ENCODE peak calls at places on chromosomes 13 and 19, in six cellular contexts. One of them, this sample, is unnamed.

GRCh38 chr13:92591117-92591516 is 635.5 kb upstream of the GPC6 start:
- DNase-seq in germinal center: no peak
- DNase-seq in HuH-7.5: no peak
- DNase-seq in epithelial cell of proximal tubule: no peak
- DNase-seq in activated T-cell treated with anti-CD3 and anti-CD28 coated beads for 1 hour: no peak
- DNase-seq in NAMALWA: no peak
- DNase-seq in this sample: no peak

GRCh38 chr19:4911786-4912672 is 2.7 kb downstream of the UHRF1 start:
- DNase-seq in activated T-cell treated with anti-CD3 and anti-CD28 coated beads for 1 hour: peak
- DNase-seq in NAMALWA: peak
- DNase-seq in epithelial cell of proximal tubule: peak
- DNase-seq in germinal center: peak
- DNase-seq in HuH-7.5: peak
- DNase-seq in this sample: peak

GRCh38 chr13:100173203-100173602 is 84.3 kb downstream of the PCCA start:
- DNase-seq in germinal center: no peak
- DNase-seq in HuH-7.5: no peak
- DNase-seq in NAMALWA: no peak
- DNase-seq in activated T-cell treated with anti-CD3 and anti-CD28 coated beads for 1 hour: no peak
- DNase-seq in epithelial cell of proximal tubule: no peak
- DNase-seq in this sample: no peak

GRCh38 chr13:33446821-33447481 is 161.4 kb upstream of the STARD13 start:
- DNase-seq in activated T-cell treated with anti-CD3 and anti-CD28 coated beads for 1 hour: no peak
- DNase-seq in epithelial cell of proximal tubule: no peak
- DNase-seq in germinal center: no peak
- DNase-seq in HuH-7.5: no peak
- DNase-seq in NAMALWA: no peak
- DNase-seq in this sample: no peak

GRCh38 chr13:98761126-98761978 is 8.9 kb upstream of the SLC15A1 start:
- DNase-seq in germinal center: no peak
- DNase-seq in NAMALWA: no peak
- DNase-seq in epithelial cell of proximal tubule: peak
- DNase-seq in activated T-cell treated with anti-CD3 and anti-CD28 coated beads for 1 hour: no peak
- DNase-seq in HuH-7.5: no peak
- DNase-seq in this sample: no peak

GRCh38 chr13:42498521-42498920 is 75.4 kb upstream of the TNFSF11 start:
- DNase-seq in activated T-cell treated with anti-CD3 and anti-CD28 coated beads for 1 hour: no peak
- DNase-seq in germinal center: no peak
- DNase-seq in epithelial cell of proximal tubule: no peak
- DNase-seq in HuH-7.5: no peak
- DNase-seq in NAMALWA: no peak
- DNase-seq in this sample: no peak

GRCh38 chr19:34664870-34665269 is 12.1 kb downstream of the SCGB2B2 start:
- DNase-seq in germinal center: no peak
- DNase-seq in HuH-7.5: no peak
- DNase-seq in activated T-cell treated with anti-CD3 and anti-CD28 coated beads for 1 hour: no peak
- DNase-seq in epithelial cell of proximal tubule: no peak
- DNase-seq in NAMALWA: no peak
- DNase-seq in this sample: no peak

GRCh38 chr19:57903298-57904174 is 12.9 kb downstream of the ZNF417 start:
- DNase-seq in germinal center: peak
- DNase-seq in activated T-cell treated with anti-CD3 and anti-CD28 coated beads for 1 hour: no peak
- DNase-seq in epithelial cell of proximal tubule: no peak
- DNase-seq in NAMALWA: peak
- DNase-seq in HuH-7.5: no peak
- DNase-seq in this sample: peak

GRCh38 chr19:53927745-53928144 is 18.7 kb downstream of the CACNG7 start:
- DNase-seq in epithelial cell of proximal tubule: no peak
- DNase-seq in germinal center: no peak
- DNase-seq in HuH-7.5: peak
- DNase-seq in activated T-cell treated with anti-CD3 and anti-CD28 coated beads for 1 hour: peak
- DNase-seq in NAMALWA: peak
- DNase-seq in this sample: no peak

GRCh38 chr19:1307320-1307719 is 21.6 kb downstream of the EFNA2 start:
- DNase-seq in HuH-7.5: no peak
- DNase-seq in NAMALWA: no peak
- DNase-seq in epithelial cell of proximal tubule: no peak
- DNase-seq in germinal center: no peak
- DNase-seq in activated T-cell treated with anti-CD3 and anti-CD28 coated beads for 1 hour: no peak
- DNase-seq in this sample: no peak

GRCh38 chr13:97275265-97275664 is 53.1 kb downstream of the MBNL2 start:
- DNase-seq in activated T-cell treated with anti-CD3 and anti-CD28 coated beads for 1 hour: no peak
- DNase-seq in germinal center: no peak
- DNase-seq in epithelial cell of proximal tubule: no peak
- DNase-seq in NAMALWA: no peak
- DNase-seq in HuH-7.5: no peak
- DNase-seq in this sample: no peak

GRCh38 chr13:50353651-50354415 is 338.6 kb downstream of the KCNRG start:
- DNase-seq in epithelial cell of proximal tubule: no peak
- DNase-seq in germinal center: no peak
- DNase-seq in NAMALWA: no peak
- DNase-seq in activated T-cell treated with anti-CD3 and anti-CD28 coated beads for 1 hour: no peak
- DNase-seq in HuH-7.5: no peak
- DNase-seq in this sample: no peak

GRCh38 chr19:35848486-35848885 is 3.8 kb downstream of the NPHS1 start:
- DNase-seq in activated T-cell treated with anti-CD3 and anti-CD28 coated beads for 1 hour: no peak
- DNase-seq in epithelial cell of proximal tubule: no peak
- DNase-seq in HuH-7.5: no peak
- DNase-seq in NAMALWA: no peak
- DNase-seq in germinal center: no peak
- DNase-seq in this sample: no peak

GRCh38 chr19:46482645-46483044 is 11.3 kb upstream of the PNMA8A start:
- DNase-seq in activated T-cell treated with anti-CD3 and anti-CD28 coated beads for 1 hour: no peak
- DNase-seq in NAMALWA: no peak
- DNase-seq in HuH-7.5: no peak
- DNase-seq in germinal center: no peak
- DNase-seq in epithelial cell of proximal tubule: no peak
- DNase-seq in this sample: no peak

GRCh38 chr19:51440846-51441409 is 17.3 kb downstream of the SIGLEC8 start:
- DNase-seq in NAMALWA: no peak
- DNase-seq in epithelial cell of proximal tubule: no peak
- DNase-seq in germinal center: no peak
- DNase-seq in HuH-7.5: no peak
- DNase-seq in activated T-cell treated with anti-CD3 and anti-CD28 coated beads for 1 hour: peak
- DNase-seq in this sample: no peak

GRCh38 chr13:38223093-38223492 is 126.6 kb upstream of the UFM1 start:
- DNase-seq in activated T-cell treated with anti-CD3 and anti-CD28 coated beads for 1 hour: no peak
- DNase-seq in epithelial cell of proximal tubule: no peak
- DNase-seq in HuH-7.5: no peak
- DNase-seq in NAMALWA: peak
- DNase-seq in germinal center: no peak
- DNase-seq in this sample: peak

GRCh38 chr19:29565171-29565570 is 39.4 kb downstream of the VSTM2B start:
- DNase-seq in NAMALWA: no peak
- DNase-seq in HuH-7.5: no peak
- DNase-seq in epithelial cell of proximal tubule: no peak
- DNase-seq in germinal center: no peak
- DNase-seq in activated T-cell treated with anti-CD3 and anti-CD28 coated beads for 1 hour: no peak
- DNase-seq in this sample: no peak

GRCh38 chr13:21757721-21758120 is 86.8 kb downstream of the FGF9 start:
- DNase-seq in NAMALWA: no peak
- DNase-seq in activated T-cell treated with anti-CD3 and anti-CD28 coated beads for 1 hour: no peak
- DNase-seq in epithelial cell of proximal tubule: no peak
- DNase-seq in germinal center: no peak
- DNase-seq in HuH-7.5: no peak
- DNase-seq in this sample: no peak

GRCh38 chr13:85725433-85725832 is 73.8 kb downstream of the SLITRK6 start:
- DNase-seq in activated T-cell treated with anti-CD3 and anti-CD28 coated beads for 1 hour: no peak
- DNase-seq in epithelial cell of proximal tubule: no peak
- DNase-seq in germinal center: no peak
- DNase-seq in HuH-7.5: no peak
- DNase-seq in NAMALWA: no peak
- DNase-seq in this sample: no peak

GRCh38 chr19:6738726-6739389 is 622 bp upstream of the TRIP10 start:
- DNase-seq in epithelial cell of proximal tubule: no peak
- DNase-seq in activated T-cell treated with anti-CD3 and anti-CD28 coated beads for 1 hour: peak
- DNase-seq in NAMALWA: no peak
- DNase-seq in HuH-7.5: no peak
- DNase-seq in germinal center: no peak
- DNase-seq in this sample: no peak

GRCh38 chr13:35255241-35255640 is 221.2 kb downstream of the MAB21L1 start:
- DNase-seq in NAMALWA: no peak
- DNase-seq in epithelial cell of proximal tubule: no peak
- DNase-seq in germinal center: no peak
- DNase-seq in activated T-cell treated with anti-CD3 and anti-CD28 coated beads for 1 hour: no peak
- DNase-seq in HuH-7.5: no peak
- DNase-seq in this sample: no peak

GRCh38 chr19:20776083-20777076 is at the start of gene ZNF66:
- DNase-seq in activated T-cell treated with anti-CD3 and anti-CD28 coated beads for 1 hour: peak
- DNase-seq in germinal center: peak
- DNase-seq in epithelial cell of proximal tubule: peak
- DNase-seq in HuH-7.5: peak
- DNase-seq in NAMALWA: peak
- DNase-seq in this sample: peak

GRCh38 chr13:87820221-87820620 is 149.1 kb downstream of the SLITRK5 start:
- DNase-seq in germinal center: no peak
- DNase-seq in NAMALWA: no peak
- DNase-seq in HuH-7.5: no peak
- DNase-seq in epithelial cell of proximal tubule: no peak
- DNase-seq in activated T-cell treated with anti-CD3 and anti-CD28 coated beads for 1 hour: no peak
- DNase-seq in this sample: no peak

GRCh38 chr19:34962945-34963530 is 991 bp downstream of the ZNF792 start:
- DNase-seq in HuH-7.5: no peak
- DNase-seq in NAMALWA: no peak
- DNase-seq in activated T-cell treated with anti-CD3 and anti-CD28 coated beads for 1 hour: no peak
- DNase-seq in germinal center: no peak
- DNase-seq in epithelial cell of proximal tubule: no peak
- DNase-seq in this sample: no peak

GRCh38 chr19:45569619-45570421 is 14.8 kb downstream of the OPA3 start:
- DNase-seq in NAMALWA: peak
- DNase-seq in epithelial cell of proximal tubule: no peak
- DNase-seq in HuH-7.5: peak
- DNase-seq in activated T-cell treated with anti-CD3 and anti-CD28 coated beads for 1 hour: peak
- DNase-seq in germinal center: peak
- DNase-seq in this sample: peak

GRCh38 chr19:43315851-43316250 is 37.6 kb upstream of the CD177 start:
- DNase-seq in HuH-7.5: no peak
- DNase-seq in activated T-cell treated with anti-CD3 and anti-CD28 coated beads for 1 hour: no peak
- DNase-seq in germinal center: no peak
- DNase-seq in NAMALWA: no peak
- DNase-seq in epithelial cell of proximal tubule: no peak
- DNase-seq in this sample: no peak

GRCh38 chr13:24683833-24684599 is 3.8 kb downstream of the ATP12A start:
- DNase-seq in epithelial cell of proximal tubule: no peak
- DNase-seq in NAMALWA: peak
- DNase-seq in HuH-7.5: peak
- DNase-seq in activated T-cell treated with anti-CD3 and anti-CD28 coated beads for 1 hour: peak
- DNase-seq in germinal center: peak
- DNase-seq in this sample: peak

GRCh38 chr19:29840066-29840950 is 28.5 kb downstream of the CCNE1 start:
- DNase-seq in HuH-7.5: no peak
- DNase-seq in germinal center: no peak
- DNase-seq in NAMALWA: no peak
- DNase-seq in epithelial cell of proximal tubule: no peak
- DNase-seq in activated T-cell treated with anti-CD3 and anti-CD28 coated beads for 1 hour: no peak
- DNase-seq in this sample: no peak

GRCh38 chr13:40652588-40652940 is 13.9 kb downstream of the FOXO1 start:
- DNase-seq in NAMALWA: no peak
- DNase-seq in epithelial cell of proximal tubule: no peak
- DNase-seq in activated T-cell treated with anti-CD3 and anti-CD28 coated beads for 1 hour: no peak
- DNase-seq in germinal center: peak
- DNase-seq in HuH-7.5: no peak
- DNase-seq in this sample: no peak

GRCh38 chr19:1189419-1189818 is 15.4 kb upstream of the SBNO2 start:
- DNase-seq in HuH-7.5: no peak
- DNase-seq in germinal center: no peak
- DNase-seq in NAMALWA: no peak
- DNase-seq in epithelial cell of proximal tubule: no peak
- DNase-seq in activated T-cell treated with anti-CD3 and anti-CD28 coated beads for 1 hour: no peak
- DNase-seq in this sample: no peak

GRCh38 chr19:51479531-51480331 is 1.4 kb downstream of the CEACAM18 start:
- DNase-seq in germinal center: no peak
- DNase-seq in epithelial cell of proximal tubule: no peak
- DNase-seq in activated T-cell treated with anti-CD3 and anti-CD28 coated beads for 1 hour: no peak
- DNase-seq in HuH-7.5: no peak
- DNase-seq in NAMALWA: no peak
- DNase-seq in this sample: no peak

GRCh38 chr13:106028916-106029315 is 506.5 kb downstream of the EFNB2 start:
- DNase-seq in HuH-7.5: no peak
- DNase-seq in activated T-cell treated with anti-CD3 and anti-CD28 coated beads for 1 hour: no peak
- DNase-seq in germinal center: no peak
- DNase-seq in epithelial cell of proximal tubule: peak
- DNase-seq in NAMALWA: no peak
- DNase-seq in this sample: no peak

GRCh38 chr19:16197622-16198362 is at the start of gene AP1M1:
- DNase-seq in epithelial cell of proximal tubule: no peak
- DNase-seq in NAMALWA: peak
- DNase-seq in germinal center: peak
- DNase-seq in HuH-7.5: peak
- DNase-seq in activated T-cell treated with anti-CD3 and anti-CD28 coated beads for 1 hour: peak
- DNase-seq in this sample: peak

GRCh38 chr13:51797664-51798488 is 6.1 kb downstream of the DHRS12 start:
- DNase-seq in activated T-cell treated with anti-CD3 and anti-CD28 coated beads for 1 hour: peak
- DNase-seq in NAMALWA: peak
- DNase-seq in epithelial cell of proximal tubule: no peak
- DNase-seq in germinal center: peak
- DNase-seq in HuH-7.5: peak
- DNase-seq in this sample: no peak

GRCh38 chr13:112635323-112635722 is 47.4 kb upstream of the TUBGCP3 start:
- DNase-seq in germinal center: no peak
- DNase-seq in epithelial cell of proximal tubule: no peak
- DNase-seq in NAMALWA: no peak
- DNase-seq in activated T-cell treated with anti-CD3 and anti-CD28 coated beads for 1 hour: no peak
- DNase-seq in HuH-7.5: no peak
- DNase-seq in this sample: no peak